ENCODE peak calls at places on chromosomes 13 and 19, in eight cellular contexts. K is AG09319; G is Panc1; N is mesothelial cell of epicardium; T is MCF 10A; Y is colonic mucosa; X is neural crest cell; W is CD4-positive, alpha-beta T cell. C is an unnamed sample.

GRCh38 chr19:47381653-47382279 is 32.7 kb downstream of the DHX34 start:
- DNase-seq in K (no peak), N (no peak), T (no peak), G (no peak), X (no peak), Y (no peak), W (no peak), C (peak)

GRCh38 chr13:19927117-19927734 is 31.3 kb upstream of the ZMYM2 start:
- DNase-seq in G (peak), Y (no peak), W (no peak), T (peak), N (no peak), K (peak), X (no peak), C (peak)

GRCh38 chr19:44747739-44748425 is 626 bp upstream of the BCL3 start:
- DNase-seq in Y (peak), X (no peak), N (no peak), K (no peak), W (no peak), G (peak), T (peak), C (no peak)

GRCh38 chr13:57624565-57625435 is 6.7 kb upstream of the PCDH17 start:
- DNase-seq in N (no peak), T (peak), K (peak), Y (no peak), W (no peak), G (no peak), X (peak), C (peak)

GRCh38 chr13:29929062-29929847 is 78.8 kb upstream of the UBL3 start:
- DNase-seq in W (no peak), G (no peak), T (no peak), K (no peak), N (no peak), Y (no peak), X (no peak), C (no peak)

GRCh38 chr19:16143399-16144215 is at the start of gene HSH2D:
- DNase-seq in N (no peak), X (no peak), W (peak), K (no peak), Y (peak), T (peak), G (no peak), C (peak)

GRCh38 chr13:97359181-97360057 is 74.5 kb upstream of the RAP2A start:
- DNase-seq in K (no peak), N (no peak), X (peak), G (no peak), T (peak), Y (peak), W (peak), C (peak)

GRCh38 chr13:45765464-45765863 is 63.3 kb downstream of the CBY2 start:
- DNase-seq in N (no peak), W (no peak), K (no peak), T (no peak), Y (no peak), G (no peak), X (no peak), C (no peak)

GRCh38 chr19:6767357-6768235 is at the start of gene SH2D3A:
- DNase-seq in K (no peak), G (no peak), W (peak), N (peak), Y (peak), T (peak), X (peak), C (peak)

GRCh38 chr13:75607447-75607846 is 28.7 kb upstream of the LMO7 start:
- DNase-seq in K (no peak), N (no peak), T (peak), Y (no peak), X (no peak), G (no peak), W (no peak), C (no peak)

GRCh38 chr13:64130600-64130999 is 2715.0 kb upstream of the PCDH20 start:
- DNase-seq in N (no peak), T (no peak), X (no peak), K (no peak), Y (no peak), G (no peak), W (no peak), C (no peak)

GRCh38 chr13:110957181-110957884 is 42.5 kb upstream of the ANKRD10 start:
- DNase-seq in N (no peak), T (peak), Y (no peak), W (no peak), X (peak), G (no peak), K (no peak), C (no peak)

GRCh38 chr13:60642552-60642951 is 245.5 kb downstream of the TDRD3 start:
- DNase-seq in X (no peak), N (no peak), Y (no peak), G (no peak), K (no peak), T (no peak), W (no peak), C (no peak)

GRCh38 chr13:95492044-95492801 is 60.3 kb upstream of the CLDN10 start:
- DNase-seq in X (no peak), N (no peak), T (peak), K (no peak), G (no peak), W (no peak), Y (peak), C (no peak)

GRCh38 chr19:29121684-29122083 is 91.3 kb downstream of the UQCRFS1 start:
- DNase-seq in N (no peak), W (no peak), Y (no peak), G (no peak), T (no peak), K (no peak), X (peak), C (no peak)

GRCh38 chr13:110390572-110390971 is 83.5 kb downstream of the COL4A2 start:
- DNase-seq in T (peak), Y (no peak), K (peak), G (no peak), W (no peak), N (no peak), X (no peak), C (no peak)

GRCh38 chr19:798415-799075 is 1.3 kb downstream of the PTBP1 start:
- DNase-seq in K (no peak), G (no peak), Y (peak), W (no peak), N (no peak), T (no peak), X (no peak), C (peak)

GRCh38 chr13:50687545-50687944 is 155.9 kb downstream of the DLEU7 start:
- DNase-seq in Y (no peak), T (no peak), W (no peak), X (no peak), N (no peak), K (no peak), G (no peak), C (no peak)

GRCh38 chr13:37132211-37132610 is 26.7 kb upstream of the CSNK1A1L start:
- DNase-seq in K (no peak), W (no peak), Y (no peak), G (no peak), N (no peak), X (no peak), T (no peak), C (no peak)

GRCh38 chr19:12596927-12597548 is 13.6 kb downstream of the ZNF490 start:
- DNase-seq in T (no peak), N (no peak), G (no peak), K (no peak), W (no peak), X (no peak), Y (no peak), C (no peak)

GRCh38 chr13:76697277-76697676 is 188.9 kb downstream of the KCTD12 start:
- DNase-seq in N (no peak), W (no peak), K (no peak), G (no peak), X (no peak), Y (no peak), T (no peak), C (no peak)

GRCh38 chr13:76690611-76691010 is 195.6 kb downstream of the KCTD12 start:
- DNase-seq in N (no peak), X (no peak), T (no peak), K (no peak), G (no peak), W (no peak), Y (no peak), C (no peak)

GRCh38 chr13:76692326-76692725 is 193.9 kb downstream of the KCTD12 start:
- DNase-seq in Y (no peak), X (no peak), T (no peak), G (no peak), K (no peak), W (no peak), N (no peak), C (no peak)

GRCh38 chr13:76693086-76693485 is 193.1 kb downstream of the KCTD12 start:
- DNase-seq in T (no peak), N (no peak), X (no peak), Y (no peak), K (no peak), G (no peak), W (no peak), C (no peak)

GRCh38 chr13:76696370-76696769 is 189.8 kb downstream of the KCTD12 start:
- DNase-seq in N (no peak), K (no peak), Y (no peak), G (no peak), T (no peak), W (no peak), X (no peak), C (no peak)
- TF ChIP-seq CTCF in N (no peak), K (no peak), Y (no peak), G (no peak), T (no peak), W (no peak), X (no peak), C (no peak)

DNA sequence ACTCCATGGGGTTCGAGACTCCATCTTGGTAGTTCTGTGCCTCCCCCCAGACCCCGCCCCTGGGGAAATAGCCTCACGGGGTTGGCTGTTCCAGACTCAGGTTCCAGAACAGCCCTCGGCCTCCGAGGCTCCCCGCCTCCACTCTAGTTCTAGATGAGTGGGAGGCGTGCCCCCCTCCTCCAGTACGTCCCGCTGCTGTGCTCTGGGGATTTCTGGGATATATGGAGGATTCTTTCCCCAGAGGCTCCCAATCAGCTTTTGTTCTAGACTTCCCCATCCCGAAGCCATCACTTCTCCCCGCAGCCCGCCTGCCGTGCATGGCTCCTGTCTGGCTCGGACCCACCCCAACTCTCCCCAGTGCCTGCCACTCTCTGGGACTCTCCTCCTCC is 1.9 kb upstream of the CACNG7 start:
- DNase-seq in W (no peak), N (no peak), X (no peak), Y (no peak), T (no peak), K (no peak), G (no peak), C (no peak)
- TF ChIP-seq CTCF in W (no peak), N (no peak), X (no peak), Y (no peak), T (no peak), K (no peak), G (no peak), C (no peak)

GRCh38 chr19:3079578-3079977 is 14.6 kb upstream of the GNA11 start:
- DNase-seq in X (no peak), N (no peak), K (no peak), Y (no peak), W (no peak), G (no peak), T (no peak), C (no peak)

GRCh38 chr19:3073159-3073563 is 10.9 kb upstream of the TLE5 start:
- DNase-seq in Y (peak), N (no peak), X (no peak), K (no peak), G (no peak), W (no peak), T (peak), C (no peak)

GRCh38 chr19:3071764-3072163 is 9.5 kb upstream of the TLE5 start:
- DNase-seq in X (no peak), N (no peak), W (no peak), G (no peak), T (no peak), Y (no peak), K (no peak), C (no peak)

GRCh38 chr19:3075605-3076431 is 13.5 kb upstream of the TLE5 start:
- DNase-seq in T (peak), Y (peak), N (no peak), G (no peak), W (peak), X (peak), K (no peak), C (peak)

DNA sequence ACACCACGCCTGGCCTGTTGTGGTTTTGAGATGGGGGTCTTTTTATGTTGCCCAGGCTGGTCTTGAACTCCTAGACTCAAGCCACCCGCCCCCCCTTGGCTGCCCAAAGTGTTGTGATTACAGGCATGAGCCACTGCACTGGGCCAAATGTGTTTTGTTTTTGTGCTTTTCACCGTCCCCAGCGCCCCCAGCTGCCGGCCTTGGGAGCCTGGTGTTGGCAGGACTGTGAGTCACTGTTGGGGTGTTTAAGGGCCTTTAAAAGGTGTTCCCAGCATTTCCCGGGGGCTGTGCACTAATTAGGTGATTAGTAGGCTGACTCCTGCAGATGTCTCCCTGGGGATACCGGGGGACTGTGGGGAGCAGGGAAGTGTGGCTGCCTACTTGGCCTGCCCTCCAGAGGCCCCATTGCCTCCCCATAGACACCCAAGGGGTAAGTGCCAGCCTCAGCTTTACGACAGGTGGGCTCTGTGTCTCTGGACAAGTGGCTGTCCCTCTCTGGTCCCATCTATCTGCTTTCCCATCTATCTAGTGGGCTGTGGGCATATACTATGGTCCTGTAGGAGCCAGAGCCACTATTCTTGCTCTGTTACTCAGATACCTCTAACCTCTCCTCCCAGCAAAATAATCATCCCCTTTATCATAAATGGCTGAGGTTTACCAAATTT is 11.8 kb upstream of the TLE5 start:
- DNase-seq in T (peak), W (no peak), N (no peak), G (no peak), X (no peak), K (no peak), Y (no peak), C (no peak)
- TF ChIP-seq CTCF in T (no peak), W (no peak), N (no peak), G (no peak), X (no peak), K (no peak), Y (no peak), C (peak)

DNA sequence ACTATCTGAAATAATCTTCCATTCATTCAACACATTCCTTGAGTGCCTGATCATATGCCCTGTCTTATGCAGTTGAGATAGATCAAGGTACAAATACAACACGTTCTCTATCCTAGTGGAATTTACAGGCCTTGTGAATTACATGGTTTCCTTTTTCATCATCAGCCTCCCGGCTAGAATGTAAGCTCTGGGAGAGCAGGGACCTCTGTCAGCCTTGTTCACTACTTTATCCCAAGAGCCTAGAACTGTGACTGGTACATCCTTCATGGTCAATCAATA is 6.9 kb upstream of the MRPS31 start:
- DNase-seq in G (no peak), N (no peak), X (no peak), T (no peak), K (no peak), W (no peak), Y (no peak), C (no peak)
- TF ChIP-seq CTCF in G (no peak), N (no peak), X (no peak), T (no peak), K (no peak), W (no peak), Y (no peak), C (no peak)

C was measured in GM10248.